ENCODE peak calls at places on chromosomes 1 and 21, in four cellular contexts. H is M059J; G is stimulated activated naive CD8-positive, alpha-beta T cell treated with anti-CD3 and anti-CD28 coated beads, Interleukin-15, amount 100 ng/mL, for 72 hours; P is amygdala. F is an unnamed sample.

GRCh38 chr1:16371725-16372124 is 4.7 kb downstream of the SZRD1 start:
- DNase-seq in G (peak), H (peak), P (no peak), F (no peak)

GRCh38 chr1:53286950-53287349 is 40.9 kb downstream of the LRP8 start:
- DNase-seq in P (no peak), H (no peak), G (no peak), F (no peak)

GRCh38 chr1:205669341-205670142 is 10.8 kb downstream of the SLC45A3 start:
- DNase-seq in H (no peak), P (no peak), G (no peak), F (no peak)

GRCh38 chr1:3690282-3691065 is 38.2 kb downstream of the TP73 start:
- DNase-seq in P (no peak), H (no peak), G (no peak), F (no peak)

GRCh38 chr1:21232044-21232443 is 55.3 kb upstream of the EIF4G3 start:
- DNase-seq in H (peak), G (no peak), P (no peak), F (no peak)

GRCh38 chr1:237938553-237938952 is 47.8 kb upstream of the ZP4 start:
- DNase-seq in G (no peak), H (peak), P (no peak), F (no peak)

GRCh38 chr1:11067716-11068495 is 8.1 kb upstream of the SRM start:
- DNase-seq in H (no peak), P (no peak), G (no peak), F (no peak)

GRCh38 chr1:101293461-101294045 is 56.7 kb downstream of the S1PR1 start:
- DNase-seq in G (peak), H (peak), P (no peak), F (peak)

GRCh38 chr1:89604414-89604735 is 28.5 kb upstream of the LRRC8C start:
- DNase-seq in P (no peak), H (no peak), G (no peak), F (no peak)

GRCh38 chr1:160342520-160342919 is 530 bp downstream of the COPA start:
- DNase-seq in P (no peak), G (no peak), H (peak), F (peak)

GRCh38 chr1:199741586-199741985 is 285.9 kb upstream of the NR5A2 start:
- DNase-seq in H (no peak), P (no peak), G (no peak), F (no peak)

GRCh38 chr1:23283660-23284602 is 60.2 kb downstream of the HNRNPR start:
- DNase-seq in G (no peak), H (peak), P (no peak), F (no peak)

GRCh38 chr1:174761257-174761760 is 238.4 kb upstream of the CACYBP start:
- DNase-seq in H (no peak), G (no peak), P (no peak), F (no peak)

GRCh38 chr1:33273961-33274371 is 17.7 kb downstream of the ZNF362 start:
- DNase-seq in G (peak), P (no peak), H (peak), F (no peak)

GRCh38 chr1:53273526-53273925 is 35.2 kb upstream of the MAGOH start:
- DNase-seq in G (no peak), H (no peak), P (no peak), F (no peak)

GRCh38 chr1:97017895-97018294 is 296.3 kb downstream of the PTBP2 start:
- DNase-seq in P (no peak), G (no peak), H (peak), F (no peak)

GRCh38 chr1:1351511-1352427 is 2.6 kb upstream of the DVL1 start:
- DNase-seq in P (no peak), G (no peak), H (peak), F (no peak)

GRCh38 chr1:38533772-38534472 is 325.6 kb downstream of the RRAGC start:
- DNase-seq in H (no peak), G (peak), P (no peak), F (peak)

GRCh38 chr1:64111787-64112186 is 91.6 kb upstream of the UBE2U start:
- DNase-seq in G (no peak), P (no peak), H (peak), F (no peak)

GRCh38 chr1:117674521-117675400 is 68.9 kb downstream of the TENT5C start:
- DNase-seq in H (peak), P (no peak), G (peak), F (peak)

GRCh38 chr21:34185051-34185750 is 111.8 kb downstream of the MRPS6 start:
- DNase-seq in P (no peak), H (no peak), G (no peak), F (no peak)

GRCh38 chr1:176241385-176242015 is 34.4 kb upstream of the COP1 start:
- DNase-seq in G (peak), P (no peak), H (peak), F (no peak)

GRCh38 chr1:15123925-15124324 is 29.6 kb upstream of the TMEM51 start:
- DNase-seq in P (no peak), G (no peak), H (no peak), F (no peak)

GRCh38 chr1:89919174-89919573 is 75.7 kb upstream of the ZNF326 start:
- DNase-seq in G (no peak), H (no peak), P (no peak), F (no peak)

GRCh38 chr1:24486296-24487065 is 16.2 kb upstream of the RCAN3 start:
- DNase-seq in H (no peak), P (no peak), G (peak), F (peak)

GRCh38 chr1:213656039-213656438 is 331.7 kb upstream of the PROX1 start:
- DNase-seq in H (no peak), G (no peak), P (no peak), F (no peak)

F was measured in T-helper 1 cell.